ENCODE peak calls at places on chromosomes 3 and 15, in seven cellular contexts. M is iPS DF 19.7; C is T-helper 1 cell; P is activated CD8-positive, alpha-beta memory T cell treated with anti-CD3 and anti-CD28 coated beads, Interleukin-2, amount 50 U/mL, for 48 hours; A is NCI-H146; N is NAMALWA; B is kidney glomerular epithelial cell. Z is an unnamed sample.

GRCh38 chr3:128316456-128316855 is 150.2 kb downstream of the DNAJB8 start:
- DNase-seq in M (no peak), C (peak; percentile 30), P (peak; percentile 60), A (no peak), N (no peak), B (no peak), Z (no peak)

GRCh38 chr3:135229018-135229495 is 434.0 kb downstream of the EPHB1 start:
- DNase-seq in M (no peak), C (no peak), P (no peak), A (peak; percentile 100), N (no peak), B (no peak), Z (peak; percentile 97)

GRCh38 chr15:39924437-39924836 is 4.4 kb upstream of the GPR176 start:
- DNase-seq in M (no peak), C (no peak), P (no peak), A (no peak), N (no peak), B (no peak), Z (no peak)

GRCh38 chr15:99167201-99167600 is 62.3 kb downstream of the SYNM start:
- DNase-seq in M (no peak), C (no peak), P (no peak), A (no peak), N (no peak), B (no peak), Z (no peak)

GRCh38 chr15:45253330-45253729 is 1.3 kb downstream of the SLC28A2 start:
- DNase-seq in M (no peak), C (no peak), P (no peak), A (no peak), N (peak; percentile 39), B (no peak), Z (peak; percentile 8)

GRCh38 chr15:39589193-39589814 is 8.4 kb downstream of the THBS1 start:
- DNase-seq in M (no peak), C (no peak), P (no peak), A (no peak), N (no peak), B (no peak), Z (peak; percentile 34)

GRCh38 chr15:88220443-88221186 is 35.9 kb downstream of the NTRK3 start:
- DNase-seq in M (no peak), C (no peak), P (no peak), A (no peak), N (no peak), B (no peak), Z (no peak)

GRCh38 chr3:4416961-4417360 is 50.1 kb downstream of the SUMF1 start:
- DNase-seq in M (no peak), C (no peak), P (peak; percentile 66), A (no peak), N (no peak), B (no peak), Z (peak; percentile 93)

GRCh38 chr3:94114667-94115066 is 51.8 kb downstream of the NSUN3 start:
- DNase-seq in M (no peak), C (no peak), P (no peak), A (no peak), N (no peak), B (no peak), Z (peak; percentile 51)

GRCh38 chr15:74302821-74303359 is 64.6 kb downstream of the CYP11A1 start:
- DNase-seq in M (no peak), C (no peak), P (peak; percentile 70), A (peak; percentile 64), N (peak; percentile 56), B (peak; percentile 2), Z (peak; percentile 80)

GRCh38 chr15:40047413-40048154 is 8.6 kb upstream of the SRP14 start:
- DNase-seq in M (no peak), C (no peak), P (peak; percentile 79), A (peak; percentile 63), N (peak; percentile 50), B (peak; percentile 79), Z (peak; percentile 93)

GRCh38 chr15:68053701-68053996 is 466 bp upstream of the PIAS1 start:
- DNase-seq in M (no peak), C (no peak), P (no peak), A (no peak), N (no peak), B (no peak), Z (no peak)

GRCh38 chr15:71397377-71397776 is 282.1 kb downstream of the THSD4 start:
- DNase-seq in M (no peak), C (no peak), P (no peak), A (no peak), N (no peak), B (no peak), Z (no peak)

GRCh38 chr15:73941044-73941443 is 14.8 kb downstream of the LOXL1 start:
- DNase-seq in M (no peak), C (no peak), P (no peak), A (no peak), N (no peak), B (peak; percentile 84), Z (peak; percentile 5)

GRCh38 chr15:51374131-51374530 is 32.7 kb downstream of the GLDN start:
- DNase-seq in M (no peak), C (no peak), P (no peak), A (peak; percentile 93), N (no peak), B (no peak), Z (peak; percentile 96)

GRCh38 chr3:139764936-139765335 is 87.2 kb upstream of the NMNAT3 start:
- DNase-seq in M (no peak), C (no peak), P (no peak), A (no peak), N (no peak), B (peak; percentile 98), Z (no peak)

GRCh38 chr3:197750863-197751737 is 1.4 kb downstream of the FYTTD1 start:
- DNase-seq in M (no peak), C (no peak), P (peak; percentile 70), A (peak; percentile 41), N (peak; percentile 52), B (peak; percentile 32), Z (peak; percentile 68)

GRCh38 chr15:68578960-68579935 is at the start of gene CORO2B:
- DNase-seq in M (no peak), C (no peak), P (no peak), A (peak; percentile 66), N (no peak), B (peak; percentile 22), Z (peak; percentile 82)

GRCh38 chr3:40382617-40382979 is 4.4 kb upstream of the ENTPD3 start:
- DNase-seq in M (no peak), C (no peak), P (no peak), A (no peak), N (no peak), B (no peak), Z (no peak)

GRCh38 chr3:38117163-38117716 is 19.7 kb downstream of the ACAA1 start:
- DNase-seq in M (no peak), C (no peak), P (no peak), A (no peak), N (no peak), B (no peak), Z (no peak)

GRCh38 chr15:33795076-33795475 is 173.2 kb upstream of the CHRM5 start:
- DNase-seq in M (no peak), C (no peak), P (no peak), A (no peak), N (no peak), B (no peak), Z (no peak)

GRCh38 chr3:4795905-4796304 is 183.3 kb upstream of the BHLHE40 start:
- DNase-seq in M (no peak), C (no peak), P (no peak), A (no peak), N (no peak), B (no peak), Z (no peak)

GRCh38 chr3:66039590-66039887 is 821 bp upstream of the MAGI1 start:
- DNase-seq in M (no peak), C (no peak), P (no peak), A (no peak), N (no peak), B (no peak), Z (no peak)

GRCh38 chr3:98823791-98824190 is 60.7 kb downstream of the ST3GAL6 start:
- DNase-seq in M (no peak), C (no peak), P (no peak), A (no peak), N (no peak), B (no peak), Z (no peak)

GRCh38 chr15:25711164-25711563 is 152.0 kb downstream of the ATP10A start:
- DNase-seq in M (no peak), C (no peak), P (no peak), A (no peak), N (no peak), B (no peak), Z (no peak)

GRCh38 chr15:56042982-56043980 is 49.9 kb upstream of the NEDD4 start:
- DNase-seq in M (no peak), C (no peak), P (no peak), A (no peak), N (peak; percentile 6), B (no peak), Z (no peak)

GRCh38 chr3:42509111-42509510 is 6.7 kb downstream of the VIPR1 start:
- DNase-seq in M (no peak), C (no peak), P (no peak), A (no peak), N (no peak), B (no peak), Z (no peak)

GRCh38 chr3:197949767-197950660 is at the start of gene RPL35A:
- DNase-seq in M (peak; percentile 81), C (peak; percentile 69), P (peak; percentile 90), A (peak; percentile 98), N (peak; percentile 96), B (peak; percentile 100), Z (peak; percentile 98)